ENCODE peak calls at places on chromosome 17, in eight cellular contexts. One of them, this sample, is unnamed.

GRCh38 chr17:66724581-66725341 is 110.2 kb upstream of the CACNG5 start:
- DNase-seq in lung microvascular endothelial cell: peak; percentile 45
- DNase-seq in tibial artery: no peak
- DNase-seq in T-cell: no peak
- DNase-seq in GM13977: no peak
- DNase-seq in small intestine: no peak
- DNase-seq in NCI-H1092: peak; percentile 70
- DNase-seq in NCI-H69: peak; percentile 93
- DNase-seq in this sample: no peak

GRCh38 chr17:20210614-20211013 is 201.5 kb downstream of the SPECC1 start:
- DNase-seq in lung microvascular endothelial cell: no peak
- DNase-seq in tibial artery: no peak
- DNase-seq in T-cell: no peak
- DNase-seq in GM13977: no peak
- DNase-seq in small intestine: no peak
- DNase-seq in NCI-H1092: no peak
- DNase-seq in NCI-H69: no peak
- DNase-seq in this sample: no peak

GRCh38 chr17:76612977-76613851 is 27.6 kb upstream of the ST6GALNAC2 start:
- DNase-seq in lung microvascular endothelial cell: no peak
- DNase-seq in tibial artery: no peak
- DNase-seq in T-cell: no peak
- DNase-seq in GM13977: no peak
- DNase-seq in small intestine: peak; percentile 59
- DNase-seq in NCI-H1092: no peak
- DNase-seq in NCI-H69: peak; percentile 36
- DNase-seq in this sample: no peak

GRCh38 chr17:21301593-21302550 is 17.4 kb downstream of the MAP2K3 start:
- DNase-seq in lung microvascular endothelial cell: peak; percentile 37
- DNase-seq in tibial artery: no peak
- DNase-seq in T-cell: no peak
- DNase-seq in GM13977: peak; percentile 40
- DNase-seq in small intestine: no peak
- DNase-seq in NCI-H1092: peak; percentile 34
- DNase-seq in NCI-H69: no peak
- DNase-seq in this sample: no peak

GRCh38 chr17:9247401-9247938 is 226.2 kb downstream of the NTN1 start:
- DNase-seq in lung microvascular endothelial cell: no peak
- DNase-seq in tibial artery: no peak
- DNase-seq in T-cell: no peak
- DNase-seq in GM13977: no peak
- DNase-seq in small intestine: no peak
- DNase-seq in NCI-H1092: no peak
- DNase-seq in NCI-H69: no peak
- DNase-seq in this sample: no peak

GRCh38 chr17:65277576-65277975 is 140.4 kb downstream of the RGS9 start:
- DNase-seq in lung microvascular endothelial cell: no peak
- DNase-seq in tibial artery: no peak
- DNase-seq in T-cell: no peak
- DNase-seq in GM13977: no peak
- DNase-seq in small intestine: no peak
- DNase-seq in NCI-H1092: no peak
- DNase-seq in NCI-H69: no peak
- DNase-seq in this sample: no peak

GRCh38 chr17:49616546-49617205 is 41.0 kb downstream of the NXPH3 start:
- DNase-seq in lung microvascular endothelial cell: no peak
- DNase-seq in tibial artery: peak; percentile 83
- DNase-seq in T-cell: no peak
- DNase-seq in GM13977: no peak
- DNase-seq in small intestine: no peak
- DNase-seq in NCI-H1092: no peak
- DNase-seq in NCI-H69: no peak
- DNase-seq in this sample: no peak

GRCh38 chr17:1022278-1023024 is 25.5 kb downstream of the TIMM22 start:
- DNase-seq in lung microvascular endothelial cell: no peak
- DNase-seq in tibial artery: peak; percentile 76
- DNase-seq in T-cell: no peak
- DNase-seq in GM13977: no peak
- DNase-seq in small intestine: no peak
- DNase-seq in NCI-H1092: no peak
- DNase-seq in NCI-H69: no peak
- DNase-seq in this sample: no peak

GRCh38 chr17:74677558-74678466 is 34.9 kb downstream of the CD300LF start:
- DNase-seq in lung microvascular endothelial cell: peak; percentile 48
- DNase-seq in tibial artery: no peak
- DNase-seq in T-cell: no peak
- DNase-seq in GM13977: no peak
- DNase-seq in small intestine: peak; percentile 13
- DNase-seq in NCI-H1092: no peak
- DNase-seq in NCI-H69: peak; percentile 39
- DNase-seq in this sample: no peak

GRCh38 chr17:1714980-1715802 is 5.0 kb upstream of the TLCD2 start:
- DNase-seq in lung microvascular endothelial cell: peak; percentile 90
- DNase-seq in tibial artery: peak; percentile 93
- DNase-seq in T-cell: no peak
- DNase-seq in GM13977: no peak
- DNase-seq in small intestine: peak; percentile 90
- DNase-seq in NCI-H1092: no peak
- DNase-seq in NCI-H69: peak; percentile 39
- DNase-seq in this sample: peak; percentile 50

GRCh38 chr17:11094377-11094776 is 146.6 kb upstream of the SHISA6 start:
- DNase-seq in lung microvascular endothelial cell: no peak
- DNase-seq in tibial artery: no peak
- DNase-seq in T-cell: no peak
- DNase-seq in GM13977: no peak
- DNase-seq in small intestine: no peak
- DNase-seq in NCI-H1092: no peak
- DNase-seq in NCI-H69: no peak
- DNase-seq in this sample: no peak

GRCh38 chr17:80931421-80932265 is 60.0 kb upstream of the CHMP6 start:
- DNase-seq in lung microvascular endothelial cell: no peak
- DNase-seq in tibial artery: no peak
- DNase-seq in T-cell: no peak
- DNase-seq in GM13977: no peak
- DNase-seq in small intestine: no peak
- DNase-seq in NCI-H1092: no peak
- DNase-seq in NCI-H69: peak; percentile 68
- DNase-seq in this sample: no peak

GRCh38 chr17:18142417-18142816 is 33.9 kb downstream of the MYO15A start:
- DNase-seq in lung microvascular endothelial cell: no peak
- DNase-seq in tibial artery: no peak
- DNase-seq in T-cell: no peak
- DNase-seq in GM13977: no peak
- DNase-seq in small intestine: no peak
- DNase-seq in NCI-H1092: no peak
- DNase-seq in NCI-H69: no peak
- DNase-seq in this sample: no peak

GRCh38 chr17:21231533-21231932 is 17.6 kb upstream of the TMEM11 start:
- DNase-seq in lung microvascular endothelial cell: no peak
- DNase-seq in tibial artery: no peak
- DNase-seq in T-cell: no peak
- DNase-seq in GM13977: no peak
- DNase-seq in small intestine: no peak
- DNase-seq in NCI-H1092: no peak
- DNase-seq in NCI-H69: no peak
- DNase-seq in this sample: no peak

GRCh38 chr17:50556803-50557202 is 3.7 kb upstream of the CACNA1G start:
- DNase-seq in lung microvascular endothelial cell: no peak
- DNase-seq in tibial artery: no peak
- DNase-seq in T-cell: no peak
- DNase-seq in GM13977: no peak
- DNase-seq in small intestine: no peak
- DNase-seq in NCI-H1092: peak; percentile 83
- DNase-seq in NCI-H69: peak; percentile 92
- DNase-seq in this sample: no peak

GRCh38 chr17:4877089-4877488 is 22.2 kb upstream of the C17orf107 start:
- DNase-seq in lung microvascular endothelial cell: no peak
- DNase-seq in tibial artery: no peak
- DNase-seq in T-cell: no peak
- DNase-seq in GM13977: no peak
- DNase-seq in small intestine: no peak
- DNase-seq in NCI-H1092: no peak
- DNase-seq in NCI-H69: no peak
- DNase-seq in this sample: no peak

GRCh38 chr17:1154704-1155103 is 25.1 kb downstream of the ABR start:
- DNase-seq in lung microvascular endothelial cell: no peak
- DNase-seq in tibial artery: no peak
- DNase-seq in T-cell: no peak
- DNase-seq in GM13977: no peak
- DNase-seq in small intestine: no peak
- DNase-seq in NCI-H1092: no peak
- DNase-seq in NCI-H69: no peak
- DNase-seq in this sample: no peak

GRCh38 chr17:78358538-78359215 is 1.2 kb downstream of the SOCS3 start:
- DNase-seq in lung microvascular endothelial cell: peak; percentile 74
- DNase-seq in tibial artery: no peak
- DNase-seq in T-cell: no peak
- DNase-seq in GM13977: peak; percentile 65
- DNase-seq in small intestine: peak; percentile 37
- DNase-seq in NCI-H1092: no peak
- DNase-seq in NCI-H69: peak; percentile 59
- DNase-seq in this sample: no peak

GRCh38 chr17:39462644-39463375 is 1.5 kb downstream of the CDK12 start:
- DNase-seq in lung microvascular endothelial cell: peak; percentile 38
- DNase-seq in tibial artery: no peak
- DNase-seq in T-cell: no peak
- DNase-seq in GM13977: no peak
- DNase-seq in small intestine: peak; percentile 14
- DNase-seq in NCI-H1092: no peak
- DNase-seq in NCI-H69: peak; percentile 40
- DNase-seq in this sample: peak; percentile 3

GRCh38 chr17:77842148-77842905 is 116.2 kb upstream of the TNRC6C start:
- DNase-seq in lung microvascular endothelial cell: peak; percentile 37
- DNase-seq in tibial artery: no peak
- DNase-seq in T-cell: no peak
- DNase-seq in GM13977: no peak
- DNase-seq in small intestine: peak; percentile 65
- DNase-seq in NCI-H1092: no peak
- DNase-seq in NCI-H69: peak; percentile 64
- DNase-seq in this sample: no peak

GRCh38 chr17:72063756-72064461 is 56.9 kb upstream of the SOX9 start:
- DNase-seq in lung microvascular endothelial cell: no peak
- DNase-seq in tibial artery: no peak
- DNase-seq in T-cell: no peak
- DNase-seq in GM13977: no peak
- DNase-seq in small intestine: no peak
- DNase-seq in NCI-H1092: no peak
- DNase-seq in NCI-H69: no peak
- DNase-seq in this sample: no peak

GRCh38 chr17:48128411-48128810 is 20.8 kb downstream of the SNX11 start:
- DNase-seq in lung microvascular endothelial cell: no peak
- DNase-seq in tibial artery: no peak
- DNase-seq in T-cell: no peak
- DNase-seq in GM13977: no peak
- DNase-seq in small intestine: no peak
- DNase-seq in NCI-H1092: no peak
- DNase-seq in NCI-H69: no peak
- DNase-seq in this sample: no peak

GRCh38 chr17:14398766-14399165 is 97.9 kb downstream of the HS3ST3B1 start:
- DNase-seq in lung microvascular endothelial cell: no peak
- DNase-seq in tibial artery: no peak
- DNase-seq in T-cell: no peak
- DNase-seq in GM13977: no peak
- DNase-seq in small intestine: no peak
- DNase-seq in NCI-H1092: no peak
- DNase-seq in NCI-H69: no peak
- DNase-seq in this sample: no peak

GRCh38 chr17:46986401-46986800 is 7.3 kb upstream of the RPRML start:
- DNase-seq in lung microvascular endothelial cell: no peak
- DNase-seq in tibial artery: no peak
- DNase-seq in T-cell: no peak
- DNase-seq in GM13977: no peak
- DNase-seq in small intestine: no peak
- DNase-seq in NCI-H1092: no peak
- DNase-seq in NCI-H69: peak; percentile 84
- DNase-seq in this sample: no peak

This sample was measured in immature natural killer cell.